ENCODE peak calls at places on chromosomes 16 and 17, in four cellular contexts. F is body of pancreas; Y is hepatocyte; Q is naive thymus-derived CD4-positive, alpha-beta T cell. O is an unnamed sample.

GRCh38 chr17:19341641-19342610 is 20.6 kb downstream of the B9D1 start:
- DNase-seq in Q (no peak), F (no peak), Y (no peak), O (no peak)

GRCh38 chr17:10033449-10033848 is 128.4 kb upstream of the RCVRN start:
- DNase-seq in Q (no peak), F (no peak), Y (no peak), O (no peak)

GRCh38 chr16:66678314-66678713 is 18.2 kb downstream of the CMTM4 start:
- DNase-seq in Q (no peak), Y (no peak), F (no peak), O (no peak)

GRCh38 chr16:19014456-19014855 is 30.7 kb downstream of the TMC7 start:
- DNase-seq in F (peak; percentile 8), Q (no peak), Y (no peak), O (no peak)

GRCh38 chr17:48441862-48442261 is 11.8 kb upstream of the SKAP1 start:
- DNase-seq in Q (no peak), F (no peak), Y (no peak), O (no peak)

GRCh38 chr16:69166946-69167930 is 19.7 kb upstream of the SNTB2 start:
- DNase-seq in Y (no peak), Q (no peak), F (no peak), O (no peak)

GRCh38 chr17:7884581-7885356 is 3.8 kb upstream of the CHD3 start:
- DNase-seq in F (no peak), Q (peak; percentile 39), Y (peak; percentile 32), O (no peak)

GRCh38 chr17:80795737-80796136 is 195.9 kb upstream of the CHMP6 start:
- DNase-seq in Q (no peak), F (no peak), Y (no peak), O (no peak)

GRCh38 chr17:37054894-37055293 is 106.1 kb downstream of the AATF start:
- DNase-seq in Q (no peak), Y (no peak), F (no peak), O (no peak)

GRCh38 chr16:2388875-2389433 is 40.3 kb upstream of the CCNF start:
- DNase-seq in F (peak; percentile 95), Y (no peak), Q (no peak), O (peak; percentile 66)

GRCh38 chr16:4694664-4695451 is 1.5 kb downstream of the NUDT16L1 start:
- DNase-seq in Y (no peak), Q (no peak), F (no peak), O (no peak)

GRCh38 chr17:45277992-45278391 is 16.1 kb upstream of the SPATA32 start:
- DNase-seq in Q (no peak), Y (no peak), F (peak; percentile 68), O (no peak)

GRCh38 chr16:67516296-67517177 is 12.1 kb upstream of the RIPOR1 start:
- DNase-seq in Y (peak; percentile 39), Q (no peak), F (no peak), O (no peak)

GRCh38 chr17:43118679-43119615 is 6.2 kb downstream of the BRCA1 start:
- DNase-seq in Y (no peak), Q (no peak), F (no peak), O (no peak)

GRCh38 chr16:52993179-52993578 is 59.5 kb downstream of the CHD9NB start:
- DNase-seq in Q (no peak), F (no peak), Y (no peak), O (no peak)

GRCh38 chr17:49775546-49776260 is 11.8 kb upstream of the FAM117A start:
- DNase-seq in Y (no peak), F (peak; percentile 14), Q (no peak), O (no peak)

GRCh38 chr16:84810518-84811273 is 9.1 kb upstream of the CRISPLD2 start:
- DNase-seq in F (peak; percentile 40), Q (peak; percentile 31), Y (no peak), O (no peak)

GRCh38 chr16:4032768-4033167 is 83.5 kb downstream of the ADCY9 start:
- DNase-seq in Q (no peak), Y (no peak), F (peak; percentile 94), O (no peak)

DNA sequence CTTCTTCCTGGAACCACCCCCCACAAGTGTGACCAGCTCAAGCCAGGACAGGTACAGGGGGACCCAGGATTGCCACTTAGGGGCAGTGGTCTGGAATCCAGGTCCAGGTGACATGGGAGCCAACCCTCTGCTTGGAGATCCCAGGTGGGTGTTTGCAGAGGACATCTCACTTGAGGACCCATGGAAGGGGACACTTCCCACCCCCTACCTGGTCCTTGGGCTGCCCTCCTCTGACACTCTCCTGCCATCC is 145.5 kb downstream of the SEC14L1 start:
- DNase-seq in Y (no peak), Q (no peak), F (no peak), O (no peak)
- H3K27ac ChIP-seq in Y (peak overlapping the region; percentile 96), Q (no peak overlapping the region), F (peak overlapping the region; percentile 93), O (peak overlapping the region; percentile 100)

DNA sequence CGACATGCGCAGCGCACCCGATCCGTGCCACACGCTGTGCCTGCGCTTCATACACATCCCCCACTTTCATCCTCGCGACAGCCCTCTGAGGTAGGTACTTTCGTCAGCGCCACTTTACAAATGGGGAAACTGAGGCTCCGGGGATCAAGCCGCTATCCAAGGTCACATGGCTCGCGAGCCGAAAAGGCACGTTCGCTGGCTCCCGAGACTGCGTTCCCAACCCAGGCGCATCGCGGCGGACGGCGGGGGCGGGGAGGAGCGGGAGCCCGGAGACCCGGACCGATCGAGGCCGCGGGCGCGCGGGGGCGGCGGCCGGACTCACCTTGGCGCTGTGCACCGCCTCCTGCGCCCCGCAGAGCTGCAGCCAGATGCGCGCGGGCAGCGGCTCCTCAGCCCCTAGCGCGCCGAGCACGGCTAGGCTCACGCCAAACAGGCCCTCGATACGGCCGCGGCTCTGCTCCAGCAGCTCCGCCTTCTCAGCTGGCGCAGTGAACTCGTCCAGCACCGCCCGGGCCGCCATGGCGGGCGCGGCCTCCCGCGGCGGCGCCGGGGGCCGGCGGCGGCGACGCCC is 442 bp downstream of the N4BP1 start:
- DNase-seq in Y (peak; percentile 79), F (peak; percentile 73), Q (peak; percentile 50), O (no peak)
- H3K27ac ChIP-seq in Y (peak overlapping the region; percentile 99), F (peak overlapping the region; percentile 88), Q (peak overlapping the region; percentile 94), O (peak overlapping the region; percentile 97)

DNA sequence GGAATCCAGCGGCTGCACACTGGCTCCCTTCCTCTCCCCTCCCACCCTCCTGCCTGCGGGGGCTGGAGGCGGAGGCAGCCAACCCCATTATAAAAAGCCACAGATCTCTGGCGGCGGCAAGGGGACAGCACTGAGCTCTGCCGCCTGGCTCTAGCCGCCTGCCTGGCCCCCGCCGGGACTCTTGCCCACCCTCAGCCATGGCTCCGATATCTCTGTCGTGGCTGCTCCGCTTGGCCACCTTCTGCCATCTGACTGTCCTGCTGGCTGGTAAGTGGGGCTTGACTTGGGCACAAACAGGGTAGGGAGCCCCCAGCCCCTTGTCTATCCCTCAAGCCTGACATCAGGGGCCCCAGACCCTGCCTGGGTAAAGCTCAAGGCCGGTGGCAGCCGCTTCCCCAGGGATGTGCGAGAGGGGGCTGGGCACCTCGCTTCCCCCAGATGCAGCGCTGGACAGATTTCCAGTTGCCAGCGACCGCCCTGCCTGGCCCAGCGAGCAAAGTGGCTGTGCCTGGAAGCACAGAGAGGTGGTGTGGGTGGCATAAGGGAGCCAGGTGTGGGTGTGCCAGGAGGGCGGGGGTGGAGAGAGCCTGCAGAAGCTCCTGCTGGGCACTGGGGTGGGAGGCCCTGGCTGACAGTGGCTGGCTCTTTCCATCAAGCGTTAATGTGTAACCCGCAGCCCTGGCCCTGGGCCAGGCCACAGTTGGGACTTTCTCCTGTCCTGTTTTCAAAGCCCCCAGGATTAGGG is at the start of gene CX3CL1:
- DNase-seq in Q (no peak), F (peak; percentile 88), Y (peak; percentile 88), O (no peak)
- H3K27ac ChIP-seq in Q (no peak within 1 kb of the TSS), F (peak within 1 kb of the TSS; percentile 90), Y (peak within 1 kb of the TSS; percentile 88), O (no peak within 1 kb of the TSS)

DNA sequence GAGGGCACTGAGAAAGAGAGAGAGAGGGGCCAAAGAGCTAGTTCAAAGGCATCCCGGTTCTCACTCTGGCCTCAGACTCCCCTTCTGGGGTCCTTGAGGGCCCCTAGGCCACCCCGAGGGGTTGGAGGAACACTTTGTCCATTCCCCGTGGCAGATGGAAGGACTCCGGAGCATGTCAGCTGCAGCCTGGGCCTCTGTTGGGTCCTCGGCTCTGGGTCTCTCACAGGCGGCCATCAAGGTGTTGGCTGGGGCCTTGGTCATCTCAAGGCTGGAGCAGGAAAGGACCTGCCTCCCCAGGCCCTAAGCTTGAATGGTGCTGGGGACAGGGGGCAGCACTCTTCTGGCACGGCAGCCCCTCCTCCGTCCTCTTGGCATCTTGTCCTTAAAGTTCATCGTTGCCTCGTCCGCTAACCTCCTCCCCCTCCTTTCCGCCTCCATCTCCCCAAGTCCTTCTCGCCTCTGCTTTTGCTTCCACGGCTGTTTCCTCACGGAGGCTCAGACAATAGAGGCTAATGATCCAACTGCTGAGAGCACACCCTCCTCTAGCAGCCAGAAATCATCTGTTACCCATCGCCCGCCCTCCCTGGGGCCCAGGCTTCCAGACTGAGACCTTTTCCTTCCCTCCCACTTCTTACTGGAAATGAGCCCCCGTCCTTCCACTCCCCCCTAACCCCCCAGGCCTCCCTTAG is 23.3 kb downstream of the CCR7 start:
- DNase-seq in Y (no peak), F (no peak), Q (no peak), O (no peak)
- H3K27ac ChIP-seq in Y (peak overlapping the region; percentile 91), F (peak overlapping the region; percentile 85), Q (peak overlapping the region; percentile 68), O (peak overlapping the region; percentile 36)

GRCh38 chr17:77884019-77884418 is 74.5 kb upstream of the TNRC6C start:
- DNase-seq in Q (peak; percentile 44), Y (peak; percentile 63), F (no peak), O (no peak)
- H3K27ac ChIP-seq in Q (peak overlapping the region; percentile 93), Y (no peak overlapping the region), F (no peak overlapping the region), O (no peak overlapping the region)

GRCh38 chr17:47252766-47253512 is 688 bp upstream of the ITGB3 start:
- DNase-seq in Q (no peak), Y (no peak), F (no peak), O (no peak)

GRCh38 chr17:47252209-47252608 is 1.4 kb upstream of the ITGB3 start:
- DNase-seq in F (no peak), Y (peak; percentile 19), Q (no peak), O (no peak)

GRCh38 chr17:47253541-47254402 is at the start of gene ITGB3:
- DNase-seq in F (peak; percentile 69), Q (peak; percentile 37), Y (peak; percentile 91), O (no peak)

GRCh38 chr17:47251421-47251940 is 2.1 kb upstream of the ITGB3 start:
- DNase-seq in Y (no peak), Q (no peak), F (no peak), O (no peak)

GRCh38 chr17:47254403-47254943 is 846 bp downstream of the ITGB3 start:
- DNase-seq in F (no peak), Q (no peak), Y (no peak), O (no peak)
- H3K27ac ChIP-seq in F (no peak overlapping the region), Q (no peak overlapping the region), Y (no peak overlapping the region), O (no peak overlapping the region)